ENCODE peak calls at places on chromosomes 13 and 19, in ten cellular contexts. R is esophagus muscularis mucosa; T is NCI-H1417; H is substantia nigra; D is WTC11; E is endodermal cell; X is activated T-cell treated with anti-CD3 and anti-CD28 coated beads for 4 hours; O is effector CD4-positive, alpha-beta T cell; N is SK-N-SH; C is EL. F is an unnamed sample.
A peak's percentile ranks its signal among the peaks of the same experiment; 100 is the strongest.

GRCh38 chr13:44437356-44438233 is 64.0 kb downstream of the SERP2 start:
- DNase-seq in C (peak; percentile 56), E (peak; percentile 20), D (no peak), H (no peak), X (no peak), R (no peak), N (no peak), O (no peak), T (peak; percentile 54), F (no peak)

GRCh38 chr13:111132948-111133347 is 17.8 kb downstream of the ARHGEF7 start:
- DNase-seq in O (no peak), X (no peak), E (no peak), N (no peak), R (no peak), H (no peak), C (no peak), D (no peak), T (no peak), F (no peak)

GRCh38 chr13:101146101-101146898 is 270.0 kb downstream of the NALCN start:
- DNase-seq in O (no peak), E (no peak), X (no peak), D (no peak), N (no peak), H (no peak), R (no peak), C (no peak), T (no peak), F (no peak)

GRCh38 chr13:105442941-105443340 is 1092.5 kb downstream of the EFNB2 start:
- DNase-seq in E (no peak), C (peak; percentile 88), H (no peak), R (no peak), O (no peak), X (no peak), N (no peak), D (no peak), T (no peak), F (no peak)

GRCh38 chr13:35518337-35518736 is 41.8 kb upstream of the MAB21L1 start:
- DNase-seq in D (no peak), T (no peak), X (no peak), C (peak; percentile 26), N (no peak), R (no peak), O (no peak), E (no peak), H (no peak), F (no peak)

GRCh38 chr13:60591348-60591747 is 194.3 kb downstream of the TDRD3 start:
- DNase-seq in O (no peak), X (no peak), E (no peak), D (no peak), H (no peak), N (no peak), T (no peak), R (no peak), C (peak; percentile 61), F (no peak)

GRCh38 chr19:6678690-6679109 is 8.7 kb upstream of the TNFSF14 start:
- DNase-seq in O (no peak), C (peak; percentile 23), T (no peak), H (no peak), D (no peak), X (peak; percentile 71), R (no peak), N (no peak), E (no peak), F (peak; percentile 82)

GRCh38 chr13:106143930-106144709 is 391.3 kb downstream of the EFNB2 start:
- DNase-seq in D (no peak), T (no peak), X (no peak), O (no peak), R (no peak), C (no peak), E (no peak), H (no peak), N (no peak), F (no peak)

GRCh38 chr19:51139299-51140018 is 2.6 kb upstream of the SIGLEC7 start:
- DNase-seq in O (no peak), E (peak; percentile 10), R (no peak), X (no peak), T (no peak), D (no peak), N (no peak), H (no peak), C (no peak), F (no peak)

GRCh38 chr19:29539131-29539530 is 13.3 kb downstream of the VSTM2B start:
- DNase-seq in H (no peak), X (no peak), N (no peak), R (no peak), O (no peak), D (no peak), E (peak; percentile 28), C (no peak), T (no peak), F (no peak)

GRCh38 chr19:36460046-36460445 is 29.3 kb downstream of the ZNF566 start:
- DNase-seq in H (no peak), O (no peak), R (no peak), C (peak; percentile 35), D (no peak), E (no peak), N (no peak), T (no peak), X (no peak), F (no peak)

GRCh38 chr19:41367848-41368301 is 3.9 kb upstream of the B9D2 start:
- DNase-seq in H (no peak), O (no peak), T (no peak), X (no peak), N (no peak), C (peak; percentile 90), E (no peak), R (no peak), D (no peak), F (no peak)

GRCh38 chr19:48290341-48290922 is 20.6 kb downstream of the ZNF114 start:
- DNase-seq in T (no peak), C (peak; percentile 81), H (no peak), N (peak; percentile 58), R (no peak), E (peak; percentile 97), O (no peak), D (peak; percentile 81), X (no peak), F (no peak)

GRCh38 chr13:106151056-106151699 is 384.3 kb downstream of the EFNB2 start:
- DNase-seq in O (no peak), H (no peak), R (no peak), N (no peak), E (no peak), X (no peak), T (no peak), D (no peak), C (peak; percentile 97), F (no peak)

GRCh38 chr19:16834747-16835146 is 5.5 kb downstream of the SIN3B start:
- DNase-seq in C (peak; percentile 39), E (no peak), N (no peak), X (no peak), D (no peak), R (no peak), H (no peak), T (no peak), O (no peak), F (no peak)

GRCh38 chr19:43594710-43595604 is 977 bp downstream of the IRGQ start:
- DNase-seq in X (peak; percentile 45), D (peak; percentile 81), E (peak; percentile 92), N (peak; percentile 76), O (peak; percentile 59), C (peak; percentile 65), T (peak; percentile 26), H (no peak), R (no peak), F (peak; percentile 62)

GRCh38 chr19:45782820-45783785 is 813 bp upstream of the DMPK start:
- DNase-seq in E (peak; percentile 51), R (no peak), C (peak; percentile 89), O (no peak), X (no peak), H (no peak), T (no peak), N (peak; percentile 58), D (no peak), F (no peak)

GRCh38 chr19:4713384-4713951 is 10.2 kb downstream of the DPP9 start:
- DNase-seq in X (no peak), R (peak; percentile 94), T (no peak), H (no peak), O (no peak), E (no peak), D (no peak), C (peak; percentile 99), N (peak; percentile 43), F (no peak)

GRCh38 chr19:1524206-1524971 is 512 bp downstream of the PLK5 start:
- DNase-seq in X (no peak), N (no peak), E (no peak), H (no peak), C (no peak), D (no peak), R (no peak), T (no peak), O (no peak), F (no peak)

GRCh38 chr13:21684576-21684975 is 13.7 kb downstream of the FGF9 start:
- DNase-seq in R (no peak), N (no peak), H (no peak), T (no peak), D (no peak), O (no peak), E (no peak), C (no peak), X (no peak), F (no peak)

GRCh38 chr19:47379398-47379938 is 30.4 kb downstream of the DHX34 start:
- DNase-seq in E (no peak), N (no peak), O (no peak), C (no peak), T (no peak), H (peak; percentile 46), D (no peak), R (no peak), X (no peak), F (no peak)

GRCh38 chr19:3047307-3048189 is 14.7 kb downstream of the TLE5 start:
- DNase-seq in O (peak; percentile 60), T (peak; percentile 93), R (peak; percentile 97), E (peak; percentile 97), D (peak; percentile 82), C (peak; percentile 76), X (no peak), H (no peak), N (peak; percentile 67), F (peak; percentile 62)

GRCh38 chr19:1066748-1067340 is at the start of gene ARHGAP45:
- DNase-seq in O (peak; percentile 77), C (no peak), R (no peak), D (peak; percentile 49), X (peak; percentile 76), N (peak; percentile 66), H (no peak), E (peak; percentile 78), T (no peak), F (peak; percentile 80)

GRCh38 chr19:51064534-51065220 is at the start of gene KLK13:
- DNase-seq in R (no peak), H (no peak), C (no peak), O (no peak), T (no peak), X (no peak), D (peak; percentile 69), E (peak; percentile 88), N (no peak), F (no peak)